ENCODE peak calls at places on chromosome 10, in six cellular contexts. One of them, this sample, is unnamed. For H3K9me3, the result is how much of the 10 kb centered on the place peaks cover.

GRCh38 chr10:42690449-42691360 is 52.3 kb upstream of the ZNF33B start:
- DNase-seq in cardiac muscle cell: no peak
- DNase-seq in psoas muscle: no peak
- DNase-seq in body of pancreas: peak
- DNase-seq in esophagus squamous epithelium: no peak
- DNase-seq in hepatocyte: no peak
- DNase-seq in this sample: no peak

GRCh38 chr10:124917168-124917938 is 24.6 kb upstream of the ZRANB1 start:
- DNase-seq in cardiac muscle cell: peak
- DNase-seq in psoas muscle: peak
- DNase-seq in body of pancreas: peak
- DNase-seq in esophagus squamous epithelium: no peak
- DNase-seq in hepatocyte: peak
- DNase-seq in this sample: peak

GRCh38 chr10:131211556-131211955 is 100.0 kb downstream of the TCERG1L start:
- DNase-seq in cardiac muscle cell: no peak
- DNase-seq in psoas muscle: peak
- DNase-seq in body of pancreas: no peak
- DNase-seq in esophagus squamous epithelium: no peak
- DNase-seq in hepatocyte: no peak
- DNase-seq in this sample: no peak

GRCh38 chr10:103854687-103855423 is 521 bp downstream of the SH3PXD2A start:
- DNase-seq in cardiac muscle cell: peak
- DNase-seq in psoas muscle: peak
- DNase-seq in body of pancreas: no peak
- DNase-seq in esophagus squamous epithelium: no peak
- DNase-seq in hepatocyte: peak
- DNase-seq in this sample: no peak

GRCh38 chr10:133461841-133462240 is 8.1 kb downstream of the SCART1 start:
- DNase-seq in cardiac muscle cell: no peak
- DNase-seq in psoas muscle: no peak
- DNase-seq in body of pancreas: no peak
- DNase-seq in esophagus squamous epithelium: no peak
- DNase-seq in hepatocyte: no peak
- DNase-seq in this sample: no peak

GRCh38 chr10:43260911-43261577 is 5.8 kb downstream of the RASGEF1A start:
- DNase-seq in cardiac muscle cell: no peak
- DNase-seq in psoas muscle: no peak
- DNase-seq in body of pancreas: no peak
- DNase-seq in esophagus squamous epithelium: no peak
- DNase-seq in hepatocyte: no peak
- DNase-seq in this sample: no peak

GRCh38 chr10:36801660-36802059 is 323.7 kb upstream of the ANKRD30A start:
- DNase-seq in cardiac muscle cell: no peak
- DNase-seq in psoas muscle: no peak
- DNase-seq in body of pancreas: no peak
- DNase-seq in esophagus squamous epithelium: no peak
- DNase-seq in hepatocyte: no peak
- DNase-seq in this sample: no peak

GRCh38 chr10:130631139-130631864 is 495.1 kb downstream of the GLRX3 start:
- DNase-seq in cardiac muscle cell: no peak
- DNase-seq in psoas muscle: no peak
- DNase-seq in body of pancreas: peak
- DNase-seq in esophagus squamous epithelium: no peak
- DNase-seq in hepatocyte: no peak
- DNase-seq in this sample: no peak

GRCh38 chr10:96339956-96340904 is 18.6 kb downstream of the OPALIN start:
- DNase-seq in cardiac muscle cell: peak
- DNase-seq in psoas muscle: peak
- DNase-seq in body of pancreas: peak
- DNase-seq in esophagus squamous epithelium: no peak
- DNase-seq in hepatocyte: peak
- DNase-seq in this sample: no peak

GRCh38 chr10:26859241-26860025 is 1.3 kb downstream of the ABI1 start:
- DNase-seq in cardiac muscle cell: no peak
- DNase-seq in psoas muscle: no peak
- DNase-seq in body of pancreas: no peak
- DNase-seq in esophagus squamous epithelium: no peak
- DNase-seq in hepatocyte: peak
- DNase-seq in this sample: no peak

GRCh38 chr10:100968839-100969174 is 497 bp upstream of the SEMA4G start:
- DNase-seq in cardiac muscle cell: no peak
- DNase-seq in psoas muscle: no peak
- DNase-seq in body of pancreas: no peak
- DNase-seq in esophagus squamous epithelium: no peak
- DNase-seq in hepatocyte: no peak
- DNase-seq in this sample: no peak
- H3K4me3 ChIP-seq in cardiac muscle cell: peak
- H3K4me3 ChIP-seq in psoas muscle: peak
- H3K4me3 ChIP-seq in body of pancreas: peak
- H3K4me3 ChIP-seq in esophagus squamous epithelium: peak
- H3K4me3 ChIP-seq in hepatocyte: peak
- H3K4me3 ChIP-seq in this sample: no peak

DNA sequence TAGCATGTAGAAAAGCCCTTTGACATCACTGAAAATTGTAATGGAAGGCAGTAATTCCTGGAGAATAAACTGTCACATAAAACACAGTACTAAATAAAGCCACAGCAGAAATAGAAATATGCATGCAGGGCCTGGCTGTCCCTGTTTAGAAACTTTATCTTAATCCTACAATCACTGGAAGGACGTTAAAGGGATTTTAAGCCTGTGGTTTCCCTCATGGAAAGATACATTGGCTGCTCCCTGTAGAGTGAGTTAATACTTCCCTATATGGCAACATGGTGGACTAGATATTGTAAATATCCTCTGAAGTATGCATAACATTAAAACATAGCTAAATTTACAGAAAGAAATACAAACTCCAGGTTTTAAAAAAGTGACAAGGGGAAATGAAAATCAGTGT is 1334.9 kb upstream of the CELF2 start:
- DNase-seq in cardiac muscle cell: no peak
- DNase-seq in psoas muscle: no peak
- DNase-seq in body of pancreas: no peak
- DNase-seq in esophagus squamous epithelium: no peak
- DNase-seq in hepatocyte: no peak
- DNase-seq in this sample: no peak
- H3K9me3 ChIP-seq in cardiac muscle cell: under half
- H3K9me3 ChIP-seq in psoas muscle: under half
- H3K9me3 ChIP-seq in body of pancreas: under half
- H3K9me3 ChIP-seq in esophagus squamous epithelium: under half
- H3K9me3 ChIP-seq in hepatocyte: under half
- H3K9me3 ChIP-seq in this sample: under half

GRCh38 chr10:80537705-80538480 is at the start of gene SH2D4B:
- DNase-seq in cardiac muscle cell: no peak
- DNase-seq in psoas muscle: peak
- DNase-seq in body of pancreas: no peak
- DNase-seq in esophagus squamous epithelium: no peak
- DNase-seq in hepatocyte: no peak
- DNase-seq in this sample: no peak
- H3K27ac ChIP-seq in cardiac muscle cell: no peak
- H3K27ac ChIP-seq in psoas muscle: no peak
- H3K27ac ChIP-seq in body of pancreas: no peak
- H3K27ac ChIP-seq in esophagus squamous epithelium: no peak
- H3K27ac ChIP-seq in hepatocyte: peak
- H3K27ac ChIP-seq in this sample: no peak

DNA sequence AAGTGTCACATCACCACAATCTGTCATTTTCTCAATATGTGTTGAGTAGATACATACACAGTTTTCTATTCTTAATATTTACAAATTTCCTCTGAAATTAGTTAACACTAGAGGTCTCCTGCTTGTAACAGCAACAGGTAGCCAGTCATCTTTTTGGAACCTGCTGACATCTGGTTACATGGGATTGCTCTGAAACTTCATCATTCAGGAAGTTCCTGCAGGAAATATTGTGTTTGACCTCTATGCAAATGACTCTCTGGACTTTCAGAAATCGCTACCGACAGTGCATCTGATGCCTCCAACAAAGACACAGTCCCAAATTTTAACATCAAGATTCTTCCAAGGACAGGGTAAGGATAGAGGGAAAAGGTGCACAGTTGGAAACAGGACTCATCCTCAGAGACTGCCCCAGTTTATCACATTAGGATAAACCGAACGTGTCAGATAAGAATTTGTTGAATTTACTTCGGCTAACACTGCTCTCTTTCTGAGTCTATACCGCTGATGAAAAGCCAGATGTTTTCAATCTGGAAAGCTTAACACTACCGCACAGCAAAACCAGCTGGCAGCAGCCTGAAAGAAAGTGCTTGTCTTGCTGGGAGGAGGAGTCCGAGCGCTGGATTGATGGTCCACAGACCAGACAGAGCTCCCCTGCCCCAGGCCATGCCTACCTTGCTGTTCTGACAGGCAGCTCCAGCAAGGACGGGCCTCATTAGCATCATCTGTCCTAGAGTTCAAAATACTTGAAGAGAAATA is 633.4 kb downstream of the PARD3 start:
- DNase-seq in cardiac muscle cell: peak
- DNase-seq in psoas muscle: no peak
- DNase-seq in body of pancreas: no peak
- DNase-seq in esophagus squamous epithelium: no peak
- DNase-seq in hepatocyte: peak
- DNase-seq in this sample: no peak
- H3K4me3 ChIP-seq in cardiac muscle cell: no peak
- H3K4me3 ChIP-seq in psoas muscle: no peak
- H3K4me3 ChIP-seq in body of pancreas: no peak
- H3K4me3 ChIP-seq in esophagus squamous epithelium: no peak
- H3K4me3 ChIP-seq in hepatocyte: no peak
- H3K4me3 ChIP-seq in this sample: no peak

DNA sequence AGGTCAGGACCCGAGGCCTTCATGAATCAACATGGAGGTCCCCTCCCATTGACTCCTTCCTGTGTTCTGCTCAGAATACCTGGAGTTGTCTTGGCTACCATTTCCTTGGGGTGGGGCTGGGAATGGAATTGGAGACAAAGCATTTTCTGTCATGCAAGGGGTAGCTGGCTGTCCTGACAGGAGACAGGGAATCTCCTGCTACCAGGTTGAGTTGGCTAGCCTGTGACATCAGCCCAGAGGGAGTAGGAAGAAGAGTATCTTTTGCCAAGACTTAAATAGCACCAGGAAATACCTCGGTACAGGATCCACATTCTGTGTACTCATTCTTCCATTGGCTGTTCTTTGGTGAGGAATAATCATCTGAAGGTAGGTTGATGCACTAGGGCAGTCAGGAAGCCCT is 4.9 kb downstream of the ZDHHC16 start:
- DNase-seq in cardiac muscle cell: no peak
- DNase-seq in psoas muscle: no peak
- DNase-seq in body of pancreas: no peak
- DNase-seq in esophagus squamous epithelium: no peak
- DNase-seq in hepatocyte: no peak
- DNase-seq in this sample: no peak
- H3K9me3 ChIP-seq in cardiac muscle cell: under half
- H3K9me3 ChIP-seq in psoas muscle: under half
- H3K9me3 ChIP-seq in body of pancreas: under half
- H3K9me3 ChIP-seq in esophagus squamous epithelium: under half
- H3K9me3 ChIP-seq in hepatocyte: under half
- H3K9me3 ChIP-seq in this sample: under half

DNA sequence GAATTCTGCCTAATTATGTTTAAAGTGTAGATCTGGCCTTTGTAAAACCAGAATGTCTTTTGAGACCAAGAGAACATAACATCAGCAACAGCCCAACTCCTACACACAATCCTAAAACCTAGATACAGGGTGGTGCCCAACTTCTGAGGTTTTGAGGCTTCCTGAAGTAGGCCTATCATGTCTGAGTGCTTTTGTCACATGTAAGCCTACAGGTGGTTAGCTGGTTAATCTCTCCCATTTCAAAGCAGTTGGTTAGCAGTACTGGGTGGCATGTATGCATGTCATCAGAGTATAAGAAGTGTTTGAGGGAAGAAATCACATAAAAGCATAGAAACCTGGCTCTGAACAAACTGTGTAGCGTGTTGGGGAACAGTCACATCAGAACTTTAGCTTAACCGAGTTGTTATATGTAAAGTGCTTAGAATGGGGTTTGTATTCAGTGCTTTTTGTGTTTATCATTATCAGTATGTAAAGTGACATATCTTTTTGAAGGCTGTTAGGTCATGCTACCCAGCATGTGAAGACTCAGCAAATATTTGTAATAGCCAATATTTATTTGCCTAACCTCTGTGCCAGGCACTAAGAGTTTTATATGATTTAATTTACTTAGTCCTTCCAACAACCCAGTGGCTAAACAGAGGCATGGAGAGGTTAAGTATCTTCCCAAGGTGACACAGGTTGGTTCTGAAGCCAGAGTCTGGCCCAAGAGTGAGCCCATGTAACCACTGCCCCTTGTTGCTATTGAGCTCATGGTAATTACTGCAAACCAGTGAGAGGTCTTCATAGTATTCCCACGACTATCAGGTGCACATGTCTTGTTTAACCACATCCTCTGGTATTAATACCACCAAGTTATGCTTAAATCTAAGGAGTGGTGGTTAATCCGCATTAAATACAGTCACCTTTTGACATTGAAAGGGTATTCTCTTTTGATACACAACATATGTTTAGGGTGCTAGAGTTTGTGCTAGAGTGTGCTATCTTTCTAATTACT is 2.6 kb downstream of the ADD3 start:
- DNase-seq in cardiac muscle cell: no peak
- DNase-seq in psoas muscle: no peak
- DNase-seq in body of pancreas: no peak
- DNase-seq in esophagus squamous epithelium: no peak
- DNase-seq in hepatocyte: no peak
- DNase-seq in this sample: peak
- H3K27ac ChIP-seq in cardiac muscle cell: peak
- H3K27ac ChIP-seq in psoas muscle: no peak
- H3K27ac ChIP-seq in body of pancreas: peak
- H3K27ac ChIP-seq in esophagus squamous epithelium: peak
- H3K27ac ChIP-seq in hepatocyte: peak
- H3K27ac ChIP-seq in this sample: peak

GRCh38 chr10:69571618-69572158 is 1.5 kb downstream of the NEUROG3 start:
- DNase-seq in cardiac muscle cell: no peak
- DNase-seq in psoas muscle: no peak
- DNase-seq in body of pancreas: no peak
- DNase-seq in esophagus squamous epithelium: no peak
- DNase-seq in hepatocyte: no peak
- DNase-seq in this sample: no peak

GRCh38 chr10:69575164-69575722 is 2.0 kb upstream of the NEUROG3 start:
- DNase-seq in cardiac muscle cell: no peak
- DNase-seq in psoas muscle: no peak
- DNase-seq in body of pancreas: no peak
- DNase-seq in esophagus squamous epithelium: no peak
- DNase-seq in hepatocyte: no peak
- DNase-seq in this sample: no peak

GRCh38 chr10:69574571-69574978 is 1.4 kb upstream of the NEUROG3 start:
- DNase-seq in cardiac muscle cell: no peak
- DNase-seq in psoas muscle: no peak
- DNase-seq in body of pancreas: no peak
- DNase-seq in esophagus squamous epithelium: no peak
- DNase-seq in hepatocyte: no peak
- DNase-seq in this sample: no peak

GRCh38 chr10:69572159-69573055 is 815 bp downstream of the NEUROG3 start:
- DNase-seq in cardiac muscle cell: no peak
- DNase-seq in psoas muscle: no peak
- DNase-seq in body of pancreas: no peak
- DNase-seq in esophagus squamous epithelium: no peak
- DNase-seq in hepatocyte: no peak
- DNase-seq in this sample: no peak

GRCh38 chr10:69573056-69573806 is at the start of gene NEUROG3:
- DNase-seq in cardiac muscle cell: no peak
- DNase-seq in psoas muscle: peak
- DNase-seq in body of pancreas: no peak
- DNase-seq in esophagus squamous epithelium: no peak
- DNase-seq in hepatocyte: no peak
- DNase-seq in this sample: no peak
- H3K4me3 ChIP-seq in cardiac muscle cell: no peak
- H3K4me3 ChIP-seq in psoas muscle: peak
- H3K4me3 ChIP-seq in body of pancreas: no peak
- H3K4me3 ChIP-seq in esophagus squamous epithelium: peak
- H3K4me3 ChIP-seq in hepatocyte: no peak
- H3K4me3 ChIP-seq in this sample: peak